ENCODE peak calls at places on chromosomes 1 and 21, in four cellular contexts. One of them, this sample, is unnamed.
A peak's percentile ranks its signal among the peaks of the same experiment; 100 is the strongest.

GRCh38 chr1:108209456-108210108 is 9.4 kb upstream of the SLC25A24 start:
- DNase-seq in ecto neural progenitor cell: no peak
- DNase-seq in foreskin melanocyte: no peak
- DNase-seq in skeletal muscle cell: no peak
- DNase-seq in this sample: no peak

GRCh38 chr1:89815611-89816010 is 5.2 kb upstream of the LRRC8D start:
- DNase-seq in skeletal muscle cell: no peak
- DNase-seq in ecto neural progenitor cell: no peak
- DNase-seq in foreskin melanocyte: no peak
- DNase-seq in this sample: peak; percentile 99

GRCh38 chr1:40627987-40628902 is 37.2 kb downstream of the RIMS3 start:
- DNase-seq in ecto neural progenitor cell: no peak
- DNase-seq in foreskin melanocyte: no peak
- DNase-seq in skeletal muscle cell: no peak
- DNase-seq in this sample: no peak

GRCh38 chr1:245825128-245825901 is 670.5 kb downstream of the KIF26B start:
- DNase-seq in ecto neural progenitor cell: no peak
- DNase-seq in skeletal muscle cell: no peak
- DNase-seq in foreskin melanocyte: no peak
- DNase-seq in this sample: no peak

GRCh38 chr1:172380441-172381244 is 39.8 kb upstream of the C1orf105 start:
- DNase-seq in ecto neural progenitor cell: no peak
- DNase-seq in skeletal muscle cell: no peak
- DNase-seq in foreskin melanocyte: no peak
- DNase-seq in this sample: no peak

GRCh38 chr1:24540906-24541710 is 14.8 kb upstream of the NCMAP start:
- DNase-seq in ecto neural progenitor cell: no peak
- DNase-seq in skeletal muscle cell: peak; percentile 30
- DNase-seq in foreskin melanocyte: peak; percentile 45
- DNase-seq in this sample: peak; percentile 77

GRCh38 chr1:221487781-221488520 is 253.9 kb downstream of the DUSP10 start:
- DNase-seq in foreskin melanocyte: no peak
- DNase-seq in ecto neural progenitor cell: no peak
- DNase-seq in skeletal muscle cell: peak; percentile 35
- DNase-seq in this sample: no peak

GRCh38 chr1:178470411-178470960 is 26.3 kb downstream of the CLEC20A start:
- DNase-seq in foreskin melanocyte: no peak
- DNase-seq in skeletal muscle cell: no peak
- DNase-seq in ecto neural progenitor cell: no peak
- DNase-seq in this sample: no peak

GRCh38 chr1:26349196-26349885 is 4.6 kb downstream of the CRYBG2 start:
- DNase-seq in ecto neural progenitor cell: peak; percentile 62
- DNase-seq in skeletal muscle cell: no peak
- DNase-seq in foreskin melanocyte: no peak
- DNase-seq in this sample: no peak

GRCh38 chr1:51569284-51570062 is 47.4 kb upstream of the OSBPL9 start:
- DNase-seq in skeletal muscle cell: no peak
- DNase-seq in foreskin melanocyte: no peak
- DNase-seq in ecto neural progenitor cell: no peak
- DNase-seq in this sample: peak; percentile 28

GRCh38 chr1:13583592-13583963 is at the start of gene PDPN:
- DNase-seq in skeletal muscle cell: no peak
- DNase-seq in foreskin melanocyte: no peak
- DNase-seq in ecto neural progenitor cell: peak; percentile 87
- DNase-seq in this sample: no peak

GRCh38 chr1:43831866-43832654 is 101.5 kb upstream of the ARTN start:
- DNase-seq in foreskin melanocyte: no peak
- DNase-seq in ecto neural progenitor cell: no peak
- DNase-seq in skeletal muscle cell: no peak
- DNase-seq in this sample: peak; percentile 64

GRCh38 chr1:110647254-110647891 is 27.4 kb downstream of the KCNA3 start:
- DNase-seq in ecto neural progenitor cell: no peak
- DNase-seq in foreskin melanocyte: no peak
- DNase-seq in skeletal muscle cell: no peak
- DNase-seq in this sample: peak; percentile 88

GRCh38 chr1:236143104-236143948 is 987 bp downstream of the GPR137B start:
- DNase-seq in foreskin melanocyte: no peak
- DNase-seq in skeletal muscle cell: peak; percentile 43
- DNase-seq in ecto neural progenitor cell: no peak
- DNase-seq in this sample: peak; percentile 77

GRCh38 chr1:61080408-61081134 is 1.8 kb upstream of the NFIA start:
- DNase-seq in foreskin melanocyte: no peak
- DNase-seq in ecto neural progenitor cell: no peak
- DNase-seq in skeletal muscle cell: no peak
- DNase-seq in this sample: no peak

GRCh38 chr1:67393240-67393639 is 37.0 kb downstream of the SERBP1 start:
- DNase-seq in skeletal muscle cell: no peak
- DNase-seq in ecto neural progenitor cell: no peak
- DNase-seq in foreskin melanocyte: no peak
- DNase-seq in this sample: no peak

GRCh38 chr1:25907473-25908058 is 1.3 kb upstream of the STMN1 start:
- DNase-seq in ecto neural progenitor cell: no peak
- DNase-seq in foreskin melanocyte: no peak
- DNase-seq in skeletal muscle cell: no peak
- DNase-seq in this sample: no peak

GRCh38 chr1:63592536-63593302 is 492 bp upstream of the PGM1 start:
- DNase-seq in ecto neural progenitor cell: no peak
- DNase-seq in skeletal muscle cell: no peak
- DNase-seq in foreskin melanocyte: no peak
- DNase-seq in this sample: no peak

GRCh38 chr1:161069731-161070270 is at the start of gene ARHGAP30:
- DNase-seq in foreskin melanocyte: no peak
- DNase-seq in skeletal muscle cell: no peak
- DNase-seq in ecto neural progenitor cell: no peak
- DNase-seq in this sample: peak; percentile 95

GRCh38 chr1:157132602-157133167 is 5.5 kb downstream of the ETV3 start:
- DNase-seq in foreskin melanocyte: no peak
- DNase-seq in ecto neural progenitor cell: no peak
- DNase-seq in skeletal muscle cell: no peak
- DNase-seq in this sample: no peak

GRCh38 chr1:226365831-226366231 is 42.1 kb downstream of the PARP1 start:
- DNase-seq in ecto neural progenitor cell: no peak
- DNase-seq in skeletal muscle cell: peak; percentile 53
- DNase-seq in foreskin melanocyte: no peak
- DNase-seq in this sample: no peak

GRCh38 chr1:112625696-112626095 is 6.1 kb downstream of the CAPZA1 start:
- DNase-seq in foreskin melanocyte: no peak
- DNase-seq in ecto neural progenitor cell: no peak
- DNase-seq in skeletal muscle cell: no peak
- DNase-seq in this sample: no peak

GRCh38 chr1:244046907-244047738 is 4.0 kb upstream of the ZBTB18 start:
- DNase-seq in ecto neural progenitor cell: no peak
- DNase-seq in skeletal muscle cell: no peak
- DNase-seq in foreskin melanocyte: no peak
- DNase-seq in this sample: no peak

GRCh38 chr1:3557366-3557765 is 53.9 kb downstream of the MEGF6 start:
- DNase-seq in ecto neural progenitor cell: no peak
- DNase-seq in foreskin melanocyte: no peak
- DNase-seq in skeletal muscle cell: no peak
- DNase-seq in this sample: no peak

GRCh38 chr1:148388260-148389026 is 94.7 kb downstream of the PPIAL4G start:
- DNase-seq in skeletal muscle cell: peak; percentile 65
- DNase-seq in ecto neural progenitor cell: peak; percentile 88
- DNase-seq in foreskin melanocyte: peak; percentile 80
- DNase-seq in this sample: peak; percentile 95

GRCh38 chr1:182507685-182508084 is 57.7 kb downstream of the RGSL1 start:
- DNase-seq in foreskin melanocyte: no peak
- DNase-seq in skeletal muscle cell: no peak
- DNase-seq in ecto neural progenitor cell: no peak
- DNase-seq in this sample: no peak

GRCh38 chr21:38960251-38960650 is 154.5 kb downstream of the ETS2 start:
- DNase-seq in foreskin melanocyte: no peak
- DNase-seq in skeletal muscle cell: no peak
- DNase-seq in ecto neural progenitor cell: no peak
- DNase-seq in this sample: no peak

GRCh38 chr1:157992031-157992568 is 1.3 kb upstream of the KIRREL1 start:
- DNase-seq in skeletal muscle cell: no peak
- DNase-seq in foreskin melanocyte: no peak
- DNase-seq in ecto neural progenitor cell: peak; percentile 83
- DNase-seq in this sample: no peak

GRCh38 chr1:212207822-212208520 is 77.2 kb upstream of the PPP2R5A start:
- DNase-seq in ecto neural progenitor cell: no peak
- DNase-seq in skeletal muscle cell: no peak
- DNase-seq in foreskin melanocyte: no peak
- DNase-seq in this sample: no peak

GRCh38 chr1:88698140-88698539 is 14.1 kb downstream of the PKN2 start:
- DNase-seq in ecto neural progenitor cell: no peak
- DNase-seq in skeletal muscle cell: no peak
- DNase-seq in foreskin melanocyte: peak; percentile 62
- DNase-seq in this sample: no peak

GRCh38 chr21:43574741-43575465 is 84.4 kb downstream of the HSF2BP start:
- DNase-seq in ecto neural progenitor cell: no peak
- DNase-seq in skeletal muscle cell: no peak
- DNase-seq in foreskin melanocyte: no peak
- DNase-seq in this sample: peak; percentile 84

GRCh38 chr1:219323426-219323825 is 149.7 kb downstream of the LYPLAL1 start:
- DNase-seq in foreskin melanocyte: no peak
- DNase-seq in ecto neural progenitor cell: no peak
- DNase-seq in skeletal muscle cell: peak; percentile 38
- DNase-seq in this sample: no peak

GRCh38 chr1:59230622-59231021 is 66.3 kb upstream of the FGGY start:
- DNase-seq in ecto neural progenitor cell: no peak
- DNase-seq in foreskin melanocyte: no peak
- DNase-seq in skeletal muscle cell: no peak
- DNase-seq in this sample: no peak

GRCh38 chr1:247054992-247055415 is 23.6 kb downstream of the ZNF670 start:
- DNase-seq in ecto neural progenitor cell: no peak
- DNase-seq in foreskin melanocyte: peak; percentile 25
- DNase-seq in skeletal muscle cell: peak; percentile 53
- DNase-seq in this sample: no peak

This sample was measured in MV-4-11.